ENCODE peak calls at places on chromosomes 5 and 9, in seven cellular contexts. S, A, X, J, T, V and Q are unnamed samples.

GRCh38 chr5:14143843-14144585 is 872 bp downstream of the TRIO start:
- DNase-seq in S (peak), A (peak), X (no peak), J (peak), T (peak), V (peak), Q (no peak)

GRCh38 chr5:119335261-119335677 is 20.6 kb upstream of the TNFAIP8 start:
- DNase-seq in S (no peak), A (no peak), X (no peak), J (no peak), T (no peak), V (no peak), Q (no peak)

GRCh38 chr5:160506006-160507004 is 84.7 kb downstream of the PTTG1 start:
- DNase-seq in S (peak), A (peak), X (no peak), J (no peak), T (no peak), V (no peak), Q (no peak)

GRCh38 chr5:53576674-53577073 is 16.2 kb downstream of the NDUFS4 start:
- DNase-seq in S (no peak), A (no peak), X (no peak), J (no peak), T (no peak), V (no peak), Q (no peak)

GRCh38 chr9:33375841-33376321 is 26.5 kb downstream of the AQP7 start:
- DNase-seq in S (no peak), A (no peak), X (no peak), J (no peak), T (peak), V (no peak), Q (peak)

GRCh38 chr5:34484190-34484589 is 171.9 kb upstream of the RAI14 start:
- DNase-seq in S (no peak), A (no peak), X (no peak), J (no peak), T (no peak), V (no peak), Q (no peak)

GRCh38 chr9:37301369-37302172 is 120.9 kb upstream of the GRHPR start:
- DNase-seq in S (no peak), A (no peak), X (no peak), J (no peak), T (no peak), V (no peak), Q (no peak)

GRCh38 chr9:114266969-114267368 is 55.9 kb upstream of the ORM1 start:
- DNase-seq in S (no peak), A (no peak), X (no peak), J (no peak), T (no peak), V (no peak), Q (no peak)

GRCh38 chr9:136049451-136050265 is 45.4 kb downstream of the NACC2 start:
- DNase-seq in S (no peak), A (no peak), X (no peak), J (no peak), T (no peak), V (no peak), Q (no peak)

GRCh38 chr5:155794801-155795200 is 532.2 kb upstream of the SGCD start:
- DNase-seq in S (no peak), A (no peak), X (peak), J (no peak), T (no peak), V (no peak), Q (no peak)

GRCh38 chr5:176846335-176847140 is 36.2 kb downstream of the UNC5A start:
- DNase-seq in S (no peak), A (no peak), X (no peak), J (no peak), T (no peak), V (peak), Q (no peak)

GRCh38 chr9:806285-807156 is 35.0 kb upstream of the DMRT1 start:
- DNase-seq in S (no peak), A (no peak), X (peak), J (no peak), T (no peak), V (peak), Q (no peak)

GRCh38 chr5:1734908-1735289 is 64.7 kb downstream of the MRPL36 start:
- DNase-seq in S (peak), A (peak), X (no peak), J (peak), T (no peak), V (no peak), Q (no peak)

GRCh38 chr9:5938449-5938848 is 47.8 kb downstream of the MLANA start:
- DNase-seq in S (no peak), A (no peak), X (no peak), J (no peak), T (no peak), V (no peak), Q (no peak)

GRCh38 chr5:178273665-178274541 is 41.3 kb upstream of the PHYKPL start:
- DNase-seq in S (no peak), A (no peak), X (no peak), J (no peak), T (no peak), V (no peak), Q (no peak)

GRCh38 chr5:37859805-37860204 is 20.0 kb upstream of the GDNF start:
- DNase-seq in S (no peak), A (no peak), X (no peak), J (no peak), T (no peak), V (no peak), Q (no peak)

GRCh38 chr5:74851684-74852353 is 14.4 kb downstream of the FAM169A start:
- DNase-seq in S (no peak), A (no peak), X (no peak), J (no peak), T (no peak), V (peak), Q (no peak)

GRCh38 chr5:177403194-177403825 is 2.8 kb upstream of the PFN3 start:
- DNase-seq in S (peak), A (peak), X (no peak), J (peak), T (no peak), V (peak), Q (no peak)

GRCh38 chr9:107888773-107889227 is 399.2 kb upstream of the KLF4 start:
- DNase-seq in S (no peak), A (no peak), X (no peak), J (no peak), T (no peak), V (no peak), Q (no peak)

GRCh38 chr5:95916687-95917085 is 45.0 kb downstream of the ELL2 start:
- DNase-seq in S (no peak), A (no peak), X (no peak), J (no peak), T (no peak), V (no peak), Q (no peak)

GRCh38 chr9:115306860-115307259 is 188.9 kb upstream of the TNC start:
- DNase-seq in S (no peak), A (no peak), X (no peak), J (no peak), T (no peak), V (peak), Q (no peak)

GRCh38 chr5:170625221-170626165 is 121.7 kb downstream of the KCNIP1 start:
- DNase-seq in S (no peak), A (no peak), X (no peak), J (no peak), T (no peak), V (no peak), Q (no peak)

GRCh38 chr5:60248900-60249299 is 355.4 kb upstream of the PDE4D start:
- DNase-seq in S (no peak), A (no peak), X (no peak), J (no peak), T (no peak), V (no peak), Q (no peak)

GRCh38 chr5:65434122-65434521 is 47.6 kb downstream of the ADAMTS6 start:
- DNase-seq in S (no peak), A (no peak), X (no peak), J (no peak), T (no peak), V (no peak), Q (no peak)

GRCh38 chr9:93940951-93941350 is 14.2 kb downstream of the BARX1 start:
- DNase-seq in S (no peak), A (no peak), X (no peak), J (no peak), T (no peak), V (no peak), Q (no peak)

GRCh38 chr5:82386576-82386975 is 108.4 kb upstream of the RPS23 start:
- DNase-seq in S (no peak), A (no peak), X (no peak), J (no peak), T (no peak), V (no peak), Q (no peak)

GRCh38 chr9:137463931-137464290 is 4.8 kb upstream of the NSMF start:
- DNase-seq in S (no peak), A (no peak), X (no peak), J (no peak), T (no peak), V (no peak), Q (no peak)

GRCh38 chr9:81103597-81104471 is 585.5 kb downstream of the TLE1 start:
- DNase-seq in S (no peak), A (no peak), X (no peak), J (no peak), T (no peak), V (no peak), Q (no peak)

GRCh38 chr9:104279535-104280215 is 185.6 kb downstream of the SMC2 start:
- DNase-seq in S (no peak), A (no peak), X (peak), J (no peak), T (no peak), V (peak), Q (no peak)

GRCh38 chr5:56177134-56177533 is 56.0 kb downstream of the ANKRD55 start:
- DNase-seq in S (no peak), A (no peak), X (peak), J (no peak), T (no peak), V (no peak), Q (no peak)

GRCh38 chr5:171759777-171760176 is 25.8 kb upstream of the SMIM23 start:
- DNase-seq in S (no peak), A (no peak), X (no peak), J (no peak), T (no peak), V (no peak), Q (no peak)

GRCh38 chr9:77707696-77708095 is 59.6 kb upstream of the GNA14 start:
- DNase-seq in S (no peak), A (no peak), X (peak), J (peak), T (peak), V (peak), Q (peak)

GRCh38 chr9:97923529-97924108 is 1.3 kb upstream of the TRMO start:
- DNase-seq in S (peak), A (peak), X (peak), J (peak), T (peak), V (peak), Q (peak)

GRCh38 chr9:1044643-1045042 is 5.5 kb upstream of the DMRT2 start:
- DNase-seq in S (no peak), A (no peak), X (no peak), J (no peak), T (no peak), V (no peak), Q (no peak)

DNA sequence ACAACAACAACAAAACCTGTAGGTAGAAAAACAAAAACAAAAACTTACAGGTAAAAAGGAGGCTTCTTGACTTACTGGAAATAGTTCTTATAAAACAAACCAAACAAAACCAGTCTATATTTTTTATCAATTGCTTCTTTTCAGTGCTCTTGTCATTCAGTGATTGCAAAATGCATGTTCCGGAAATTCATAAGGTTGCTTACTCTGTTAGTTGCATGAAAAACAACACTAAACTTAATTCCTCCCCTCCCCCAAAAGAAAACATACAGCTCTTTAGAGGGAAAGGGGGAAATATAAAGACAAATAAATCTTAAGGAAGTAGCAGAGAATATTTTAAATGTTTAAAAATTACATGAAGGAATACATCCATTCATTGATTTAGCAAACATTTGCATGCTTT is 19.1 kb downstream of the CPEB4 start:
- DNase-seq in S (no peak), A (no peak), X (no peak), J (no peak), T (no peak), V (no peak), Q (no peak)
- H3K27ac ChIP-seq in S (no peak), A (no peak), X (no peak), J (peak), T (no peak), V (no peak), Q (no peak)

DNA sequence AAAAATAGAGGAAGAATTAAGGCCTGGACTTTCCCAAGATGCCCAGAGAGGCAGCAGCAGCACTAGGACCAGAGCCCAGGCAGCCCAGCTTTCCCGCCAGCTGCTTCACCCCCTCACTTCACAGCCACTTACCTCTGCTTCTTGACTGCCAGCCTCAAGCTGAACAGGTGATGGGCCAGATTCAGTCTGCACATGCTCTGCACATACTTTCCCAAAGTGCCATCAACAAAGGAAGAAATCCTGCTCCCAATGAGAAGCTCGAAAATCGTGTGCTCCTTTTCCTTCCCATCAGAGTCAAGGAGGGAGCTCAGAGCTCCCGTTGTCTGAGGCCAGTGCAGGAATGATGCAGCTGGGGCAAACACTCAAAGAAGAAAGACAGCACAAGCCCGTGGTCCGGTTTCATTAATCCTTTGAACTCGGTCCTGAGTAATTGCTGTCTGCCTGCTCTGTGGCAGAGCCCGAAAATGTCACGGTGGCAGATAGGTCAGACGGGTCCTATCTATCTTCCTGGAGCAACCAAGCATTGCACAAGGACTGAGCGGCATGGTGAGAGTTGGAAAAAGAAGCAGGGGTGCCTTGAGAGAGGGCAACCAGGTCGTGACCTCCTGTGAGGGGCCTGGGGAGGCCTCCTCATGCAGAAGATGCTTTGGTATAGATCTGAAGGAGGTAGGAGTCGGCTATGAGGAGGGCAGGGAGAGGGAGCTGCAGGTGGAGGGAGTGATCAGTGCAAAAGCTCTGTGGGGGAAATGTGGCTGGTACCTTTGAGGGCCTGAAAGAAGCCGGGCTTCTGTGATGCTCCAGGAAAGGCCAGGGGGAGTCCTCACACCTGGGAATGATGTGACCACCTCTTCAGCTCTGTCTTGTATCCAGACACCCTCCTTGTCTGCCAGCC is 3.8 kb upstream of the SLC25A48 start:
- DNase-seq in S (no peak), A (no peak), X (no peak), J (no peak), T (no peak), V (no peak), Q (no peak)
- H3K27ac ChIP-seq in S (no peak), A (no peak), X (no peak), J (no peak), T (no peak), V (no peak), Q (no peak)

GRCh38 chr5:127664082-127664481 is 15.2 kb downstream of the CTXN3 start:
- DNase-seq in S (no peak), A (no peak), X (no peak), J (peak), T (no peak), V (no peak), Q (no peak)
- H3K27ac ChIP-seq in S (no peak), A (no peak), X (no peak), J (peak), T (peak), V (no peak), Q (no peak)

DNA sequence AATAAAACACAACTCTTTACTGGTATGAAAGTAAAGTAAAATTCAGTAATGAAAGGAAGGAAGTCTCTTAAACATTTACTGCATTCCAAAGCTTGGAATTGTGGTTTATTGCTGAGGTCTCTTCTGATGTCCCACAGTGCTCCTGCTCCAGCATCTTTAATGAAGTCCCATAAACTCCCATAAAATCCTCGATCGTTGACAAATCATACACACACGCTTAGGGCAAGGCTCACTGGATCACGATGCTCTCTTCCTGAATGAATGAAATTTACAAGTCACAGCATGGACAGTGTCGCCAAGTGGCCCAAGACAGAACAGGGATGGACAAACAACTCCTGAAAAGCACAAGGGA is 213.3 kb downstream of the CRB2 start:
- DNase-seq in S (no peak), A (no peak), X (no peak), J (no peak), T (no peak), V (no peak), Q (no peak)
- H3K27ac ChIP-seq in S (no peak), A (no peak), X (no peak), J (no peak), T (no peak), V (no peak), Q (peak)

GRCh38 chr5:141564216-141564692 is 54.5 kb downstream of the DIAPH1 start:
- DNase-seq in S (peak), A (peak), X (peak), J (peak), T (peak), V (peak), Q (peak)

GRCh38 chr5:141560725-141561483 is 57.9 kb downstream of the DIAPH1 start:
- DNase-seq in S (peak), A (peak), X (peak), J (peak), T (peak), V (peak), Q (peak)

GRCh38 chr5:141567513-141568117 is 51.2 kb downstream of the DIAPH1 start:
- DNase-seq in S (no peak), A (no peak), X (peak), J (no peak), T (no peak), V (no peak), Q (no peak)

GRCh38 chr5:141570655-141571054 is 48.1 kb downstream of the DIAPH1 start:
- DNase-seq in S (no peak), A (no peak), X (no peak), J (no peak), T (no peak), V (no peak), Q (no peak)

GRCh38 chr5:141565826-141566575 is 52.8 kb downstream of the DIAPH1 start:
- DNase-seq in S (no peak), A (no peak), X (no peak), J (no peak), T (no peak), V (no peak), Q (no peak)
- H3K27ac ChIP-seq in S (no peak), A (no peak), X (no peak), J (peak), T (no peak), V (peak), Q (no peak)